ENCODE peak calls at places on chromosomes 5 and 9, in eight cellular contexts. One of them, this sample, is unnamed. For H3K9me3 and H3K4me1, the result is how much of the 10 kb centered on the place peaks cover.

GRCh38 chr9:109319072-109319630 is 1.7 kb downstream of the EPB41L4B start:
- DNase-seq in left lung: no peak
- DNase-seq in heart right ventricle: no peak
- DNase-seq in fibroblast of lung: peak
- DNase-seq in body of pancreas: peak
- DNase-seq in pancreas: peak
- DNase-seq in mucosa of descending colon: peak
- DNase-seq in heart left ventricle: no peak
- DNase-seq in this sample: no peak

GRCh38 chr5:4942831-4943178 is 197.3 kb upstream of the ADAMTS16 start:
- DNase-seq in pancreas: no peak
- DNase-seq in fibroblast of lung: no peak
- DNase-seq in body of pancreas: no peak
- DNase-seq in mucosa of descending colon: peak
- DNase-seq in heart right ventricle: no peak
- DNase-seq in left lung: no peak
- DNase-seq in heart left ventricle: no peak
- DNase-seq in this sample: no peak

GRCh38 chr5:89449392-89450148 is 566.6 kb upstream of the MEF2C start:
- DNase-seq in body of pancreas: no peak
- DNase-seq in fibroblast of lung: no peak
- DNase-seq in mucosa of descending colon: no peak
- DNase-seq in left lung: no peak
- DNase-seq in heart left ventricle: no peak
- DNase-seq in heart right ventricle: no peak
- DNase-seq in pancreas: no peak
- DNase-seq in this sample: no peak

GRCh38 chr9:128103589-128103962 is 24.0 kb downstream of the PTGES2 start:
- DNase-seq in pancreas: no peak
- DNase-seq in heart left ventricle: peak
- DNase-seq in heart right ventricle: no peak
- DNase-seq in mucosa of descending colon: peak
- DNase-seq in fibroblast of lung: no peak
- DNase-seq in body of pancreas: no peak
- DNase-seq in left lung: no peak
- DNase-seq in this sample: no peak

GRCh38 chr5:178902849-178903248 is 7.1 kb downstream of the ZFP2 start:
- DNase-seq in left lung: no peak
- DNase-seq in pancreas: no peak
- DNase-seq in heart left ventricle: no peak
- DNase-seq in body of pancreas: no peak
- DNase-seq in fibroblast of lung: no peak
- DNase-seq in mucosa of descending colon: no peak
- DNase-seq in heart right ventricle: no peak
- DNase-seq in this sample: no peak

GRCh38 chr5:122192883-122193496 is 63.6 kb downstream of the ZNF474 start:
- DNase-seq in fibroblast of lung: peak
- DNase-seq in heart right ventricle: no peak
- DNase-seq in mucosa of descending colon: no peak
- DNase-seq in left lung: no peak
- DNase-seq in body of pancreas: peak
- DNase-seq in pancreas: no peak
- DNase-seq in heart left ventricle: no peak
- DNase-seq in this sample: no peak

GRCh38 chr9:128636024-128636390 is 20.6 kb downstream of the DYNC2I2 start:
- DNase-seq in mucosa of descending colon: peak
- DNase-seq in fibroblast of lung: no peak
- DNase-seq in pancreas: peak
- DNase-seq in heart right ventricle: peak
- DNase-seq in left lung: peak
- DNase-seq in heart left ventricle: peak
- DNase-seq in body of pancreas: peak
- DNase-seq in this sample: no peak

GRCh38 chr5:66222455-66222854 is 78.4 kb downstream of the SREK1 start:
- DNase-seq in heart right ventricle: no peak
- DNase-seq in pancreas: no peak
- DNase-seq in mucosa of descending colon: no peak
- DNase-seq in fibroblast of lung: peak
- DNase-seq in body of pancreas: no peak
- DNase-seq in heart left ventricle: no peak
- DNase-seq in left lung: no peak
- DNase-seq in this sample: no peak

GRCh38 chr5:158422653-158423505 is 563.9 kb upstream of the CLINT1 start:
- DNase-seq in fibroblast of lung: no peak
- DNase-seq in left lung: no peak
- DNase-seq in body of pancreas: no peak
- DNase-seq in pancreas: no peak
- DNase-seq in mucosa of descending colon: no peak
- DNase-seq in heart right ventricle: peak
- DNase-seq in heart left ventricle: peak
- DNase-seq in this sample: no peak

GRCh38 chr5:158429564-158429963 is 570.6 kb upstream of the CLINT1 start:
- DNase-seq in heart right ventricle: no peak
- DNase-seq in left lung: no peak
- DNase-seq in body of pancreas: no peak
- DNase-seq in mucosa of descending colon: no peak
- DNase-seq in heart left ventricle: no peak
- DNase-seq in fibroblast of lung: no peak
- DNase-seq in pancreas: no peak
- DNase-seq in this sample: no peak

GRCh38 chr5:158421329-158421728 is 562.4 kb upstream of the CLINT1 start:
- DNase-seq in pancreas: no peak
- DNase-seq in left lung: no peak
- DNase-seq in body of pancreas: no peak
- DNase-seq in mucosa of descending colon: no peak
- DNase-seq in heart right ventricle: no peak
- DNase-seq in heart left ventricle: no peak
- DNase-seq in fibroblast of lung: no peak
- DNase-seq in this sample: no peak

GRCh38 chr5:158423623-158424200 is 564.8 kb upstream of the CLINT1 start:
- DNase-seq in pancreas: no peak
- DNase-seq in body of pancreas: no peak
- DNase-seq in fibroblast of lung: peak
- DNase-seq in heart left ventricle: no peak
- DNase-seq in left lung: no peak
- DNase-seq in heart right ventricle: no peak
- DNase-seq in mucosa of descending colon: no peak
- DNase-seq in this sample: no peak
- H3K9me3 ChIP-seq in pancreas: under half
- H3K9me3 ChIP-seq in body of pancreas: under half
- H3K9me3 ChIP-seq in fibroblast of lung: under half
- H3K9me3 ChIP-seq in heart left ventricle: under half
- H3K9me3 ChIP-seq in left lung: under half
- H3K9me3 ChIP-seq in heart right ventricle: under half
- H3K9me3 ChIP-seq in mucosa of descending colon: under half
- H3K9me3 ChIP-seq in this sample: under half

GRCh38 chr5:140055152-140055551 is 12.1 kb upstream of the NRG2 start:
- DNase-seq in fibroblast of lung: no peak
- DNase-seq in left lung: no peak
- DNase-seq in pancreas: no peak
- DNase-seq in body of pancreas: no peak
- DNase-seq in heart left ventricle: no peak
- DNase-seq in mucosa of descending colon: no peak
- DNase-seq in heart right ventricle: no peak
- DNase-seq in this sample: no peak
- H3K4me1 ChIP-seq in fibroblast of lung: under half
- H3K4me1 ChIP-seq in left lung: under half
- H3K4me1 ChIP-seq in pancreas: under half
- H3K4me1 ChIP-seq in body of pancreas: under half
- H3K4me1 ChIP-seq in heart left ventricle: under half
- H3K4me1 ChIP-seq in mucosa of descending colon: under half
- H3K4me1 ChIP-seq in heart right ventricle: under half
- H3K4me1 ChIP-seq in this sample: under half

GRCh38 chr5:112706446-112707016 is 31.2 kb upstream of the APC start:
- DNase-seq in fibroblast of lung: no peak
- DNase-seq in left lung: no peak
- DNase-seq in heart left ventricle: no peak
- DNase-seq in pancreas: no peak
- DNase-seq in body of pancreas: no peak
- DNase-seq in heart right ventricle: no peak
- DNase-seq in mucosa of descending colon: no peak
- DNase-seq in this sample: no peak
- H3K4me3 ChIP-seq in fibroblast of lung: no peak
- H3K4me3 ChIP-seq in left lung: no peak
- H3K4me3 ChIP-seq in heart left ventricle: peak
- H3K4me3 ChIP-seq in pancreas: no peak
- H3K4me3 ChIP-seq in body of pancreas: no peak
- H3K4me3 ChIP-seq in heart right ventricle: peak
- H3K4me3 ChIP-seq in mucosa of descending colon: no peak
- H3K4me3 ChIP-seq in this sample: peak

DNA sequence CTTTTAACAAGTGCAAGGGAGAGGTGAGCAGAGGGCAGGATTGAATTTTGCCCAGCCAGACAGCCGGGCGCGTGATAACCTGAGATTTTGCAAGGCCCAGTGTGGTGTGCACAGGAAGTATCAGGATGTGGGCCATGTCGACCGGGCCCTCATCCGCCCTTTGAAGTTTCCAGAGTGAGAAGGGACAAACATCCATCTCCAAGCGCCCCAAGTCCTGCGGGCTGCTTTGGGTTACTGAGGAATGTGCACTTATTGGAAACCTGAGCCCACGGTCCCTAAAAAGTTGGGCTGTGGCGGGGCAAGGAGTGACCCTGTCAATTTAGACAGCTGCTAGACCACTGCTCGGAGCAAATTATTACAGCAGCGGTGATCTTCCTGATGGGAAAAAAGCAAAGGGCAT is 272.2 kb upstream of the IRX2 start:
- DNase-seq in left lung: no peak
- DNase-seq in body of pancreas: no peak
- DNase-seq in mucosa of descending colon: no peak
- DNase-seq in heart right ventricle: no peak
- DNase-seq in fibroblast of lung: no peak
- DNase-seq in heart left ventricle: no peak
- DNase-seq in pancreas: no peak
- DNase-seq in this sample: no peak
- H3K9me3 ChIP-seq in left lung: under half
- H3K9me3 ChIP-seq in body of pancreas: under half
- H3K9me3 ChIP-seq in mucosa of descending colon: under half
- H3K9me3 ChIP-seq in heart right ventricle: under half
- H3K9me3 ChIP-seq in fibroblast of lung: under half
- H3K9me3 ChIP-seq in heart left ventricle: under half
- H3K9me3 ChIP-seq in pancreas: under half
- H3K9me3 ChIP-seq in this sample: under half

DNA sequence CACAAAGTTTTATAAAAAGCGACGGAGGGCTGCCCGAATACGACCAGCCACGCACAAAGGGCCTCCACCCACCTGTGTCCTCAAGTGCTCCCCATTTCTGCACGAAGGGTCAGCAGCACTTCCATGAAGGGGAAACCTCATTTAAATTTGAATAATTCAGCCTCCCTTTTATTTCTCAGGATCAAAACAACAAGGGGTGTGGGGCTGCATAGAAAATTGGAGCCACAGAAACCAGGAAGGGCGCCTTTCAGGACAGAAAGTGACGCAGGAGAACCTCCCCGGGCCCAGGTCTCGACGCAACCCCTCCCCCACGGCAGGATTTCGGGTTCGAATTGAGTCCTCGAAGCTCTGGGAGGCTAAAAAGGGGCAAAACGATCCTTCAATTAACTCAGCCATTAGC is 2.1 kb downstream of the NRARP start:
- DNase-seq in heart left ventricle: no peak
- DNase-seq in mucosa of descending colon: no peak
- DNase-seq in fibroblast of lung: no peak
- DNase-seq in pancreas: peak
- DNase-seq in body of pancreas: peak
- DNase-seq in heart right ventricle: peak
- DNase-seq in left lung: no peak
- DNase-seq in this sample: no peak
- H3K4me1 ChIP-seq in heart left ventricle: under half
- H3K4me1 ChIP-seq in mucosa of descending colon: under half
- H3K4me1 ChIP-seq in fibroblast of lung: under half
- H3K4me1 ChIP-seq in pancreas: under half
- H3K4me1 ChIP-seq in body of pancreas: half or more
- H3K4me1 ChIP-seq in heart right ventricle: under half
- H3K4me1 ChIP-seq in left lung: under half
- H3K4me1 ChIP-seq in this sample: under half

DNA sequence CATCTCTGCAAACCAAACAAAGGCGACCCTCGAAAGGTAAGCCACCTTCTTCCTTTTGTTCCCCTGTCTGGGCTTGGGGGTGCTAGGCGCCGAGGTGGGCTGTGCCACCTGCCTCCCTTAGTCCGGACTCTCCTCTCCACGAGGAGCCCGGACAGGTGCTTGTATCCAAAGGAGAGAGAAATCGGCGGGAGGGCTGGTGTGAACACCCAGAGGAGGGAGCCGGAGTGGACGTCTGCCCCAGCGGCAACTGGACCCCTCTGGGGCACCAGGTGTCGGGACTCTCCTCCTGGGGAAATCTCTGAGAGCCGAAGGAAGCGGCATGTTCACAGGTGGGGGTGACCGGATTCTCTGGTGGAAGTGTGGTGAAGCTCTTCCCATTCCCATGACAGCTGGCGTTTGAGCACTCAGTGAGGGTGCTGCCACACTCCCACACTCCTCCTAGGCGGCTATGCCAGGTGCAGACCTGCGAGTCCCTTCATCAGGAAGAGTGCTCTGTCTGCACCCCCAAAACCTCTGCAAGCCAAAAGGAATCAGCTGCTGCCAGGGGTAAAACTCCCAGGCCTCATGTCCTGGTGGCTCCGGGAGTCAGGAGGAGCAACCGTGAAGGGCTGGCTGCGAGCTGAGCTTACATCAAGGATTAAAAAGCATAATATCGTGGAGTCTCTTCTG is 912 bp downstream of the KCNIP1 start:
- DNase-seq in heart right ventricle: no peak
- DNase-seq in pancreas: no peak
- DNase-seq in heart left ventricle: no peak
- DNase-seq in mucosa of descending colon: no peak
- DNase-seq in body of pancreas: no peak
- DNase-seq in left lung: no peak
- DNase-seq in fibroblast of lung: no peak
- DNase-seq in this sample: no peak
- H3K4me3 ChIP-seq in heart right ventricle: peak
- H3K4me3 ChIP-seq in pancreas: no peak
- H3K4me3 ChIP-seq in heart left ventricle: no peak
- H3K4me3 ChIP-seq in mucosa of descending colon: no peak
- H3K4me3 ChIP-seq in body of pancreas: no peak
- H3K4me3 ChIP-seq in left lung: no peak
- H3K4me3 ChIP-seq in fibroblast of lung: no peak
- H3K4me3 ChIP-seq in this sample: no peak

GRCh38 chr9:96738147-96739027 is 39.5 kb downstream of the ZNF510 start:
- DNase-seq in left lung: no peak
- DNase-seq in fibroblast of lung: no peak
- DNase-seq in mucosa of descending colon: no peak
- DNase-seq in heart left ventricle: no peak
- DNase-seq in body of pancreas: no peak
- DNase-seq in pancreas: no peak
- DNase-seq in heart right ventricle: no peak
- DNase-seq in this sample: no peak

GRCh38 chr9:96741771-96742170 is 36.1 kb downstream of the ZNF510 start:
- DNase-seq in fibroblast of lung: no peak
- DNase-seq in body of pancreas: no peak
- DNase-seq in heart right ventricle: no peak
- DNase-seq in heart left ventricle: no peak
- DNase-seq in pancreas: no peak
- DNase-seq in left lung: no peak
- DNase-seq in mucosa of descending colon: no peak
- DNase-seq in this sample: no peak
- H3K9me3 ChIP-seq in fibroblast of lung: under half
- H3K9me3 ChIP-seq in body of pancreas: under half
- H3K9me3 ChIP-seq in heart right ventricle: under half
- H3K9me3 ChIP-seq in heart left ventricle: half or more
- H3K9me3 ChIP-seq in pancreas: under half
- H3K9me3 ChIP-seq in left lung: half or more
- H3K9me3 ChIP-seq in mucosa of descending colon: under half
- H3K9me3 ChIP-seq in this sample: under half

This sample was measured in right atrium auricular region.